ENCODE peak calls at places on chromosome 22, in nine cellular contexts. One of them, this sample, is unnamed.

GRCh38 chr22:49963647-49964026 is 3.1 kb downstream of the PIM3 start:
- DNase-seq in gastrocnemius medialis: peak
- DNase-seq in hepatocyte: no peak
- DNase-seq in endothelial cell: no peak
- DNase-seq in CD4-positive, alpha-beta T cell: no peak
- DNase-seq in A549: no peak
- DNase-seq in tibial nerve: no peak
- DNase-seq in heart left ventricle: no peak
- DNase-seq in HFF-Myc: no peak
- DNase-seq in this sample: peak

GRCh38 chr22:40749829-40750228 is 69.3 kb downstream of the SLC25A17 start:
- DNase-seq in heart left ventricle: no peak
- DNase-seq in tibial nerve: no peak
- DNase-seq in A549: no peak
- DNase-seq in CD4-positive, alpha-beta T cell: no peak
- DNase-seq in endothelial cell: no peak
- DNase-seq in HFF-Myc: no peak
- DNase-seq in gastrocnemius medialis: no peak
- DNase-seq in hepatocyte: no peak
- DNase-seq in this sample: no peak

GRCh38 chr22:39214383-39215069 is 30.3 kb downstream of the PDGFB start:
- DNase-seq in tibial nerve: no peak
- DNase-seq in hepatocyte: no peak
- DNase-seq in CD4-positive, alpha-beta T cell: no peak
- DNase-seq in gastrocnemius medialis: no peak
- DNase-seq in HFF-Myc: no peak
- DNase-seq in A549: peak
- DNase-seq in endothelial cell: no peak
- DNase-seq in heart left ventricle: peak
- DNase-seq in this sample: no peak

GRCh38 chr22:39206491-39206890 is 38.3 kb downstream of the PDGFB start:
- DNase-seq in hepatocyte: no peak
- DNase-seq in CD4-positive, alpha-beta T cell: no peak
- DNase-seq in gastrocnemius medialis: no peak
- DNase-seq in tibial nerve: no peak
- DNase-seq in endothelial cell: no peak
- DNase-seq in HFF-Myc: no peak
- DNase-seq in A549: no peak
- DNase-seq in heart left ventricle: peak
- DNase-seq in this sample: no peak

GRCh38 chr22:38108561-38109319 is 1.7 kb downstream of the BAIAP2L2 start:
- DNase-seq in tibial nerve: no peak
- DNase-seq in endothelial cell: no peak
- DNase-seq in HFF-Myc: no peak
- DNase-seq in A549: no peak
- DNase-seq in hepatocyte: no peak
- DNase-seq in heart left ventricle: no peak
- DNase-seq in CD4-positive, alpha-beta T cell: no peak
- DNase-seq in gastrocnemius medialis: no peak
- DNase-seq in this sample: no peak

GRCh38 chr22:38862375-38863329 is 9.4 kb downstream of the CBX6 start:
- DNase-seq in hepatocyte: peak
- DNase-seq in endothelial cell: no peak
- DNase-seq in heart left ventricle: peak
- DNase-seq in HFF-Myc: no peak
- DNase-seq in CD4-positive, alpha-beta T cell: no peak
- DNase-seq in gastrocnemius medialis: no peak
- DNase-seq in tibial nerve: no peak
- DNase-seq in A549: no peak
- DNase-seq in this sample: peak

GRCh38 chr22:23095467-23096342 is 25.4 kb downstream of the GNAZ start:
- DNase-seq in endothelial cell: no peak
- DNase-seq in HFF-Myc: no peak
- DNase-seq in gastrocnemius medialis: no peak
- DNase-seq in A549: no peak
- DNase-seq in heart left ventricle: no peak
- DNase-seq in hepatocyte: no peak
- DNase-seq in tibial nerve: no peak
- DNase-seq in CD4-positive, alpha-beta T cell: no peak
- DNase-seq in this sample: no peak

GRCh38 chr22:40413873-40414272 is 43.5 kb downstream of the SGSM3 start:
- DNase-seq in endothelial cell: no peak
- DNase-seq in hepatocyte: no peak
- DNase-seq in A549: no peak
- DNase-seq in heart left ventricle: no peak
- DNase-seq in tibial nerve: no peak
- DNase-seq in gastrocnemius medialis: peak
- DNase-seq in HFF-Myc: no peak
- DNase-seq in CD4-positive, alpha-beta T cell: no peak
- DNase-seq in this sample: no peak

GRCh38 chr22:46682011-46682731 is 55.9 kb downstream of the CERK start:
- DNase-seq in gastrocnemius medialis: no peak
- DNase-seq in A549: no peak
- DNase-seq in CD4-positive, alpha-beta T cell: no peak
- DNase-seq in heart left ventricle: no peak
- DNase-seq in endothelial cell: no peak
- DNase-seq in HFF-Myc: no peak
- DNase-seq in tibial nerve: no peak
- DNase-seq in hepatocyte: no peak
- DNase-seq in this sample: no peak

GRCh38 chr22:48751539-48752437 is 1075.9 kb downstream of the BRD1 start:
- DNase-seq in hepatocyte: no peak
- DNase-seq in endothelial cell: no peak
- DNase-seq in tibial nerve: no peak
- DNase-seq in gastrocnemius medialis: no peak
- DNase-seq in CD4-positive, alpha-beta T cell: no peak
- DNase-seq in A549: no peak
- DNase-seq in heart left ventricle: no peak
- DNase-seq in HFF-Myc: no peak
- DNase-seq in this sample: no peak

GRCh38 chr22:47837703-47838102 is 1075.3 kb downstream of the TBC1D22A start:
- DNase-seq in CD4-positive, alpha-beta T cell: no peak
- DNase-seq in HFF-Myc: no peak
- DNase-seq in A549: no peak
- DNase-seq in gastrocnemius medialis: no peak
- DNase-seq in hepatocyte: peak
- DNase-seq in endothelial cell: peak
- DNase-seq in heart left ventricle: no peak
- DNase-seq in tibial nerve: no peak
- DNase-seq in this sample: no peak

GRCh38 chr22:30867746-30868662 is 100.6 kb downstream of the MORC2 start:
- DNase-seq in endothelial cell: no peak
- DNase-seq in hepatocyte: peak
- DNase-seq in tibial nerve: no peak
- DNase-seq in gastrocnemius medialis: peak
- DNase-seq in heart left ventricle: no peak
- DNase-seq in CD4-positive, alpha-beta T cell: no peak
- DNase-seq in HFF-Myc: no peak
- DNase-seq in A549: no peak
- DNase-seq in this sample: peak

GRCh38 chr22:19169002-19169946 is 9.3 kb downstream of the SLC25A1 start:
- DNase-seq in endothelial cell: no peak
- DNase-seq in HFF-Myc: no peak
- DNase-seq in tibial nerve: no peak
- DNase-seq in hepatocyte: peak
- DNase-seq in heart left ventricle: no peak
- DNase-seq in gastrocnemius medialis: no peak
- DNase-seq in CD4-positive, alpha-beta T cell: no peak
- DNase-seq in A549: no peak
- DNase-seq in this sample: no peak

GRCh38 chr22:19168088-19168890 is 10.2 kb downstream of the SLC25A1 start:
- DNase-seq in endothelial cell: no peak
- DNase-seq in CD4-positive, alpha-beta T cell: no peak
- DNase-seq in HFF-Myc: no peak
- DNase-seq in A549: no peak
- DNase-seq in tibial nerve: no peak
- DNase-seq in hepatocyte: peak
- DNase-seq in gastrocnemius medialis: no peak
- DNase-seq in heart left ventricle: no peak
- DNase-seq in this sample: no peak

GRCh38 chr22:19172213-19173046 is 6.1 kb downstream of the SLC25A1 start:
- DNase-seq in HFF-Myc: no peak
- DNase-seq in tibial nerve: no peak
- DNase-seq in gastrocnemius medialis: peak
- DNase-seq in A549: no peak
- DNase-seq in endothelial cell: no peak
- DNase-seq in CD4-positive, alpha-beta T cell: no peak
- DNase-seq in heart left ventricle: no peak
- DNase-seq in hepatocyte: no peak
- DNase-seq in this sample: no peak

GRCh38 chr22:19167106-19167869 is 11.2 kb downstream of the SLC25A1 start:
- DNase-seq in gastrocnemius medialis: no peak
- DNase-seq in heart left ventricle: no peak
- DNase-seq in CD4-positive, alpha-beta T cell: no peak
- DNase-seq in HFF-Myc: no peak
- DNase-seq in endothelial cell: no peak
- DNase-seq in A549: no peak
- DNase-seq in tibial nerve: no peak
- DNase-seq in hepatocyte: no peak
- DNase-seq in this sample: no peak

GRCh38 chr22:19169947-19170318 is 8.6 kb downstream of the SLC25A1 start:
- DNase-seq in tibial nerve: no peak
- DNase-seq in A549: no peak
- DNase-seq in gastrocnemius medialis: no peak
- DNase-seq in hepatocyte: no peak
- DNase-seq in heart left ventricle: no peak
- DNase-seq in endothelial cell: no peak
- DNase-seq in HFF-Myc: no peak
- DNase-seq in CD4-positive, alpha-beta T cell: no peak
- DNase-seq in this sample: no peak
- TF ChIP-seq CTCF in tibial nerve: no peak
- TF ChIP-seq CTCF in A549: no peak
- TF ChIP-seq CTCF in gastrocnemius medialis: no peak
- TF ChIP-seq CTCF in hepatocyte: no peak
- TF ChIP-seq CTCF in heart left ventricle: no peak
- TF ChIP-seq CTCF in endothelial cell: no peak
- TF ChIP-seq CTCF in HFF-Myc: no peak
- TF ChIP-seq CTCF in CD4-positive, alpha-beta T cell: no peak
- TF ChIP-seq CTCF in this sample: no peak

GRCh38 chr22:36333632-36334031 is 54.1 kb downstream of the MYH9 start:
- DNase-seq in heart left ventricle: no peak
- DNase-seq in endothelial cell: no peak
- DNase-seq in tibial nerve: no peak
- DNase-seq in CD4-positive, alpha-beta T cell: no peak
- DNase-seq in A549: no peak
- DNase-seq in gastrocnemius medialis: no peak
- DNase-seq in hepatocyte: peak
- DNase-seq in HFF-Myc: no peak
- DNase-seq in this sample: no peak

GRCh38 chr22:36331306-36331911 is 56.4 kb downstream of the MYH9 start:
- DNase-seq in CD4-positive, alpha-beta T cell: peak
- DNase-seq in HFF-Myc: peak
- DNase-seq in A549: peak
- DNase-seq in heart left ventricle: peak
- DNase-seq in gastrocnemius medialis: peak
- DNase-seq in endothelial cell: peak
- DNase-seq in tibial nerve: peak
- DNase-seq in hepatocyte: peak
- DNase-seq in this sample: peak

GRCh38 chr22:36330655-36331305 is 57.0 kb downstream of the MYH9 start:
- DNase-seq in endothelial cell: no peak
- DNase-seq in HFF-Myc: peak
- DNase-seq in A549: no peak
- DNase-seq in hepatocyte: peak
- DNase-seq in CD4-positive, alpha-beta T cell: no peak
- DNase-seq in tibial nerve: no peak
- DNase-seq in heart left ventricle: peak
- DNase-seq in gastrocnemius medialis: no peak
- DNase-seq in this sample: peak

GRCh38 chr22:36332623-36333331 is 55.0 kb downstream of the MYH9 start:
- DNase-seq in A549: no peak
- DNase-seq in heart left ventricle: peak
- DNase-seq in gastrocnemius medialis: no peak
- DNase-seq in HFF-Myc: peak
- DNase-seq in tibial nerve: no peak
- DNase-seq in hepatocyte: peak
- DNase-seq in CD4-positive, alpha-beta T cell: peak
- DNase-seq in endothelial cell: peak
- DNase-seq in this sample: no peak

GRCh38 chr22:36331912-36332622 is 55.7 kb downstream of the MYH9 start:
- DNase-seq in endothelial cell: peak
- DNase-seq in CD4-positive, alpha-beta T cell: peak
- DNase-seq in gastrocnemius medialis: peak
- DNase-seq in hepatocyte: peak
- DNase-seq in A549: peak
- DNase-seq in tibial nerve: peak
- DNase-seq in HFF-Myc: peak
- DNase-seq in heart left ventricle: peak
- DNase-seq in this sample: peak
- TF ChIP-seq CTCF in endothelial cell: no peak
- TF ChIP-seq CTCF in CD4-positive, alpha-beta T cell: no peak
- TF ChIP-seq CTCF in gastrocnemius medialis: no peak
- TF ChIP-seq CTCF in hepatocyte: no peak
- TF ChIP-seq CTCF in A549: no peak
- TF ChIP-seq CTCF in tibial nerve: no peak
- TF ChIP-seq CTCF in HFF-Myc: no peak
- TF ChIP-seq CTCF in heart left ventricle: no peak
- TF ChIP-seq CTCF in this sample: no peak

GRCh38 chr22:43976861-43977795 is 21.9 kb downstream of the SAMM50 start:
- DNase-seq in endothelial cell: no peak
- DNase-seq in heart left ventricle: no peak
- DNase-seq in A549: no peak
- DNase-seq in tibial nerve: no peak
- DNase-seq in gastrocnemius medialis: no peak
- DNase-seq in HFF-Myc: no peak
- DNase-seq in hepatocyte: no peak
- DNase-seq in CD4-positive, alpha-beta T cell: no peak
- DNase-seq in this sample: no peak
- TF ChIP-seq CTCF in endothelial cell: no peak
- TF ChIP-seq CTCF in heart left ventricle: no peak
- TF ChIP-seq CTCF in A549: no peak
- TF ChIP-seq CTCF in tibial nerve: no peak
- TF ChIP-seq CTCF in gastrocnemius medialis: no peak
- TF ChIP-seq CTCF in HFF-Myc: no peak
- TF ChIP-seq CTCF in hepatocyte: no peak
- TF ChIP-seq CTCF in CD4-positive, alpha-beta T cell: no peak
- TF ChIP-seq CTCF in this sample: no peak

DNA sequence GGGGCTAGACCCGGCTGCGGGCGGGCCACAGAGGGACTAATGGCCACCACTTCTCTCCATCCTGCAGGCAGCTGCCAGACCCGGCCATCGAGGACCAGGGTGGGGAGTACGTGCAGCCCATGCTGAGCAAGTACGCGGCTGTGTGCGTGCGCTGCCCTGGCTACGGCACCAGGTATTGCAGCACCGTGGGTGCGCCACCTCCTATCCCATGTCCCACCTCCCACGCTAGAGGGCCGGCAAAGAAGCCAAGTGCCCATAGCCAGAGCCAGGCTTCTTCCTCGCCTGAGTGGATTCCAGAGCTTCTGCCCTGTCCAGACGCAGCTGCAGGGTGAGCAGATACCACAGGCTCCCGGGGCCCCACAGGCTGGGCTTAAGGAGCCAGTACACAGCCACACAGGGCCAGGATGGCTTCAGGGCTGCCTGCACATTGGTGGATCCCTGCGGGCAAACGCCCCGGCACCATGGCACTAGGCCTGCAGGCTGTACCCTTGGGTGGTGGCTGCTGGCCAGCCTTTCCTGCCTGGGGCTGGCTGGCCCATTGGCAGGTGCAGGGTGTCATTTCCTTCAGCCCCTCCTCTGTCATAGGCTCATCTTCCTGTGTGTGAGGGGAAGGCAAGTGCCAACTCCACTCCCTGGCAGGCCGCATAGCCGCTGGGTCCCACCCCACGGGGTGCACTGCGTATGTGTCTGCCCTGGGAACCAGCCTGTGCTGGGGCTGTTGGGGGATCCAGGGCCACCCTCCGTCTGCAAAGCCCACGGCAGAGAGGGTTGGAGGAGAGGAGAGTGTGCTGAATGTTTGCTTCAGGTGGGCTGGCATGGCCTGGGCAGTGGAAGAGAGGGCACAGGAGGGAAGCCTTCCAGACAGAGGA is 16.5 kb upstream of the DGCR8 start:
- DNase-seq in A549: no peak
- DNase-seq in CD4-positive, alpha-beta T cell: no peak
- DNase-seq in endothelial cell: no peak
- DNase-seq in hepatocyte: no peak
- DNase-seq in tibial nerve: no peak
- DNase-seq in gastrocnemius medialis: peak
- DNase-seq in heart left ventricle: no peak
- DNase-seq in HFF-Myc: no peak
- DNase-seq in this sample: no peak
- TF ChIP-seq CTCF in A549: no peak
- TF ChIP-seq CTCF in CD4-positive, alpha-beta T cell: no peak
- TF ChIP-seq CTCF in endothelial cell: no peak
- TF ChIP-seq CTCF in hepatocyte: no peak
- TF ChIP-seq CTCF in tibial nerve: no peak
- TF ChIP-seq CTCF in gastrocnemius medialis: peak
- TF ChIP-seq CTCF in heart left ventricle: no peak
- TF ChIP-seq CTCF in HFF-Myc: no peak
- TF ChIP-seq CTCF in this sample: no peak